ENCODE peak calls at places on chromosomes 2 and 18, in five cellular contexts. J, K, V, L and Y are unnamed samples.
A peak's percentile ranks its signal among the peaks of the same experiment; 100 is the strongest.

GRCh38 chr2:197191177-197191947 is 119.2 kb downstream of the ANKRD44 start:
- DNase-seq in J (no peak), K (no peak), V (no peak), L (no peak), Y (no peak)

GRCh38 chr2:85240055-85240454 is 87.7 kb downstream of the TGOLN2 start:
- DNase-seq in J (no peak), K (no peak), V (peak; percentile 56), L (no peak), Y (no peak)

GRCh38 chr18:48663931-48664847 is 125.4 kb downstream of the CTIF start:
- DNase-seq in J (peak; percentile 87), K (peak; percentile 80), V (peak; percentile 72), L (peak; percentile 25), Y (peak; percentile 40)

GRCh38 chr18:57416542-57416941 is 18.6 kb upstream of the ONECUT2 start:
- DNase-seq in J (no peak), K (no peak), V (no peak), L (no peak), Y (no peak)

GRCh38 chr18:23209031-23209430 is 73.7 kb downstream of the CABLES1 start:
- DNase-seq in J (no peak), K (peak; percentile 48), V (no peak), L (no peak), Y (no peak)

GRCh38 chr18:34971313-34971712 is 69.9 kb upstream of the MAPRE2 start:
- DNase-seq in J (no peak), K (no peak), V (no peak), L (no peak), Y (no peak)

GRCh38 chr2:88733155-88733902 is 41.9 kb downstream of the RPIA start:
- DNase-seq in J (no peak), K (no peak), V (peak; percentile 36), L (no peak), Y (no peak)

GRCh38 chr2:138000796-138001195 is 36.5 kb downstream of the HNMT start:
- DNase-seq in J (no peak), K (no peak), V (no peak), L (no peak), Y (no peak)

GRCh38 chr2:68237976-68238580 is 14.3 kb downstream of the PPP3R1 start:
- DNase-seq in J (no peak), K (no peak), V (no peak), L (no peak), Y (no peak)

GRCh38 chr18:46536215-46536874 is 120.7 kb downstream of the LOXHD1 start:
- DNase-seq in J (no peak), K (no peak), V (no peak), L (no peak), Y (peak; percentile 62)